ENCODE peak calls at places on chromosomes 6 and 20, in ten cellular contexts. L is kidney glomerular epithelial cell; R is RWPE1; J is SK-MEL-5; Y is NCI-H2029; I is naive thymus-derived CD8-positive, alpha-beta T cell; H is AML-193; W is BE2C; X is Peyer's patch; G is AG08396. E is an unnamed sample.
A peak's percentile ranks its signal among the peaks of the same experiment; 100 is the strongest.

GRCh38 chr20:2382833-2383232 is 2.1 kb downstream of the TGM6 start:
- DNase-seq in I (no peak), W (peak; percentile 20), Y (no peak), X (no peak), L (no peak), J (no peak), R (peak; percentile 73), H (no peak), G (no peak), E (no peak)

GRCh38 chr6:113903666-113904330 is 46.7 kb downstream of the MARCKS start:
- DNase-seq in H (no peak), X (no peak), G (peak; percentile 12), R (no peak), W (no peak), Y (peak; percentile 35), J (no peak), L (no peak), I (no peak), E (peak; percentile 69)

GRCh38 chr20:17871861-17872260 is 96.7 kb downstream of the SNX5 start:
- DNase-seq in Y (no peak), R (no peak), L (no peak), W (no peak), G (no peak), H (no peak), I (no peak), X (no peak), J (no peak), E (no peak)

GRCh38 chr6:130775421-130776012 is 51.7 kb upstream of the SMLR1 start:
- DNase-seq in L (no peak), R (no peak), J (no peak), G (no peak), Y (no peak), H (no peak), X (no peak), W (no peak), I (no peak), E (no peak)

GRCh38 chr20:12171927-12172581 is 254.4 kb downstream of the BTBD3 start:
- DNase-seq in J (peak; percentile 52), R (no peak), H (peak; percentile 36), W (no peak), X (no peak), Y (peak; percentile 63), G (peak; percentile 53), I (no peak), L (no peak), E (peak; percentile 86)

GRCh38 chr6:156427345-156427744 is 349.8 kb upstream of the ARID1B start:
- DNase-seq in Y (peak; percentile 85), L (peak; percentile 97), H (no peak), X (no peak), R (peak; percentile 61), I (no peak), G (peak; percentile 47), J (peak; percentile 5), W (peak; percentile 60), E (peak; percentile 72)

GRCh38 chr20:47576516-47577033 is 74.9 kb downstream of the NCOA3 start:
- DNase-seq in W (peak; percentile 78), H (peak; percentile 8), L (peak; percentile 72), G (peak; percentile 83), J (peak; percentile 85), I (no peak), Y (peak; percentile 80), X (peak; percentile 61), R (peak; percentile 93), E (peak; percentile 93)

GRCh38 chr20:25238319-25239037 is 9.4 kb upstream of the PYGB start:
- DNase-seq in X (no peak), Y (no peak), I (no peak), J (peak; percentile 37), L (no peak), R (peak; percentile 20), W (no peak), G (peak; percentile 52), H (no peak), E (peak; percentile 42)

GRCh38 chr6:3267162-3267561 is 8.4 kb downstream of the PSMG4 start:
- DNase-seq in I (no peak), G (no peak), X (no peak), Y (no peak), R (no peak), H (no peak), J (no peak), L (no peak), W (no peak), E (no peak)

GRCh38 chr20:50308513-50309279 is 118.1 kb downstream of the CEBPB start:
- DNase-seq in J (peak; percentile 89), I (no peak), L (peak; percentile 86), R (peak; percentile 98), G (peak; percentile 90), H (no peak), W (peak; percentile 89), Y (no peak), X (peak; percentile 42), E (peak; percentile 100)

GRCh38 chr6:12957321-12958051 is 240.9 kb downstream of the PHACTR1 start:
- DNase-seq in W (no peak), J (peak; percentile 36), L (peak; percentile 82), Y (peak; percentile 69), H (peak; percentile 83), X (peak; percentile 17), G (peak; percentile 42), R (peak; percentile 9), I (peak; percentile 11), E (peak; percentile 55)

GRCh38 chr6:12578751-12579150 is 137.8 kb upstream of the PHACTR1 start:
- DNase-seq in L (peak; percentile 49), H (no peak), I (no peak), J (no peak), Y (no peak), W (no peak), G (peak; percentile 24), R (peak; percentile 82), X (no peak), E (no peak)

GRCh38 chr6:148464319-148465010 is 121.8 kb downstream of the SASH1 start:
- DNase-seq in Y (no peak), X (peak; percentile 47), G (peak; percentile 61), W (peak; percentile 57), R (peak; percentile 59), L (peak; percentile 78), I (no peak), J (peak; percentile 75), H (peak; percentile 51), E (peak; percentile 82)

GRCh38 chr6:43768983-43769525 is 957 bp upstream of the VEGFA start:
- DNase-seq in H (no peak), L (no peak), I (no peak), G (peak; percentile 75), J (no peak), X (no peak), R (no peak), Y (no peak), W (peak; percentile 76), E (peak; percentile 55)

GRCh38 chr20:53957421-53958172 is 112.8 kb downstream of the BCAS1 start:
- DNase-seq in X (no peak), Y (no peak), I (no peak), G (no peak), J (peak; percentile 43), W (no peak), H (peak; percentile 10), R (no peak), L (no peak), E (peak; percentile 11)

GRCh38 chr6:68039641-68040311 is 595.3 kb upstream of the ADGRB3 start:
- DNase-seq in W (no peak), I (no peak), X (no peak), G (no peak), J (no peak), R (no peak), H (no peak), Y (no peak), L (no peak), E (no peak)

GRCh38 chr20:40844285-40844684 is 155.2 kb upstream of the MAFB start:
- DNase-seq in Y (no peak), R (no peak), J (no peak), G (no peak), L (no peak), X (no peak), H (no peak), W (no peak), I (no peak), E (no peak)

GRCh38 chr20:37246736-37247135 is 14.9 kb downstream of the GHRH start:
- DNase-seq in J (no peak), Y (no peak), I (no peak), R (no peak), G (no peak), X (no peak), L (no peak), H (no peak), W (no peak), E (no peak)

GRCh38 chr6:37822851-37823682 is 3.5 kb downstream of the ZFAND3 start:
- DNase-seq in Y (no peak), X (no peak), L (no peak), I (no peak), W (peak; percentile 69), J (peak; percentile 37), R (peak; percentile 53), G (no peak), H (no peak), E (peak; percentile 32)

GRCh38 chr6:93423542-93423941 is 4.2 kb upstream of the EPHA7 start:
- DNase-seq in J (peak; percentile 77), L (peak; percentile 55), W (peak; percentile 82), R (no peak), X (no peak), Y (peak; percentile 66), G (no peak), I (no peak), H (peak; percentile 3), E (peak; percentile 31)

GRCh38 chr20:1388706-1389483 is 4.0 kb downstream of the FKBP1A start:
- DNase-seq in H (peak; percentile 70), I (no peak), R (no peak), X (peak; percentile 36), L (no peak), Y (no peak), W (no peak), J (no peak), G (no peak), E (peak; percentile 45)

GRCh38 chr6:135655055-135655454 is 157.5 kb upstream of the AHI1 start:
- DNase-seq in X (no peak), I (no peak), Y (no peak), R (no peak), W (no peak), L (no peak), H (no peak), G (no peak), J (no peak), E (peak; percentile 11)

GRCh38 chr6:89148016-89148750 is 2.3 kb downstream of the PM20D2 start:
- DNase-seq in J (no peak), W (no peak), L (no peak), G (no peak), Y (no peak), R (no peak), X (no peak), I (no peak), H (no peak), E (no peak)

E was measured in fibroblast of villous mesenchyme.